ENCODE peak calls at places on chromosome 1, in seven cellular contexts. J is uterus, G is A673, Z is stomach, Q is MM.1S, V is left lung, H is OCI-LY7. P is an unnamed sample.

GRCh38 chr1:12153181-12153785 is 13.5 kb upstream of the TNFRSF1B start:
- DNase-seq in J (no peak), G (no peak), Z (peak), Q (no peak), V (peak), H (peak), P (peak)

GRCh38 chr1:240705584-240705983 is 93.6 kb upstream of the GREM2 start:
- DNase-seq in J (no peak), G (no peak), Z (no peak), Q (no peak), V (no peak), H (no peak), P (no peak)

GRCh38 chr1:235207202-235207565 is 46.1 kb upstream of the RBM34 start:
- DNase-seq in J (no peak), G (no peak), Z (no peak), Q (peak), V (no peak), H (no peak), P (no peak)

GRCh38 chr1:208276757-208277435 is 32.7 kb upstream of the PLXNA2 start:
- DNase-seq in J (no peak), G (no peak), Z (no peak), Q (no peak), V (no peak), H (no peak), P (no peak)

GRCh38 chr1:18246543-18246942 is 138.9 kb downstream of the IGSF21 start:
- DNase-seq in J (no peak), G (no peak), Z (no peak), Q (no peak), V (no peak), H (no peak), P (no peak)

GRCh38 chr1:100624886-100625430 is 87.0 kb downstream of the GPR88 start:
- DNase-seq in J (no peak), G (no peak), Z (no peak), Q (no peak), V (no peak), H (no peak), P (no peak)

GRCh38 chr1:106222415-106222814 is 834.1 kb upstream of the PRMT6 start:
- DNase-seq in J (no peak), G (peak), Z (no peak), Q (no peak), V (no peak), H (no peak), P (no peak)

GRCh38 chr1:84164567-84165021 is 20.5 kb downstream of the PRKACB start:
- DNase-seq in J (no peak), G (no peak), Z (no peak), Q (no peak), V (no peak), H (no peak), P (no peak)

GRCh38 chr1:229140018-229140417 is 130.9 kb upstream of the RAB4A start:
- DNase-seq in J (no peak), G (no peak), Z (no peak), Q (no peak), V (no peak), H (no peak), P (no peak)

GRCh38 chr1:7478797-7479499 is 292.1 kb upstream of the VAMP3 start:
- DNase-seq in J (peak), G (peak), Z (peak), Q (no peak), V (peak), H (no peak), P (peak)

GRCh38 chr1:91744973-91745648 is 140.8 kb downstream of the TGFBR3 start:
- DNase-seq in J (peak), G (no peak), Z (no peak), Q (no peak), V (no peak), H (no peak), P (no peak)

GRCh38 chr1:91746728-91747338 is 139.1 kb downstream of the TGFBR3 start:
- DNase-seq in J (no peak), G (no peak), Z (no peak), Q (no peak), V (no peak), H (no peak), P (no peak)

GRCh38 chr1:91747666-91748065 is 138.3 kb downstream of the TGFBR3 start:
- DNase-seq in J (no peak), G (no peak), Z (no peak), Q (no peak), V (no peak), H (no peak), P (no peak)

GRCh38 chr1:91742848-91743292 is 143.1 kb downstream of the TGFBR3 start:
- DNase-seq in J (peak), G (no peak), Z (no peak), Q (no peak), V (no peak), H (no peak), P (no peak)

DNA sequence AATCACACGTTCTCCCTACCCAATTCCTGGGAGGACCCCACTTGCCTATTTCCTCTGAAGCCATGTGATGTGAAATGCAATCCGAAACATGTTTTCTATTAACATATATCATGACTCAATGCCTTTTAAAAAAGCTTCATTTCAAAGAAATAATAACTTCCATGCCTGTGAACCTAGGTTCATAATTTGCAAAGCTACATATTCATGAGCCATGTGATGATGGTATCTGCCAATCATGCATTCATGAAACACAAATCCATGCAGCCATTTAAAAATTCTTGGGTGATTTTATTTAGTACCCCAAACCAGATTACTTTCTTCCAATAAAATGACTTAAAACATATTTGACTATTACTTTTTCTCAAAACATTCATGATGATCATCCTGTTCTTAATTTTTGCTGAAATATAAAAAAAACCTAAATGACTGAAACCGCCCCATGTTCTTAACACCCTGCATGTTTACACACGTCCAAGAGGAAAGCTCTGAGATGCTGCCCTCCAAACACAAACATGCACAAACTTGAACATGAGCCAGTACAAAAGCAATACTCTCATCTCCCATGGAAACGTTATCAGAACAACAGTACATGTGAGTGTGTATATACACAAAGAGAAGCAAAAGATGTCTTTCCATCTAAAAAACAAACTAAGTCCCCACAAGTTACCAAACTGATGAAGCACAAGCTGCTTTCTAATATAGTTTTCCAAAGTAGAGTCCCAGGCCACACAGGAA is 140.1 kb downstream of the TGFBR3 start:
- DNase-seq in J (no peak), G (no peak), Z (no peak), Q (no peak), V (no peak), H (no peak), P (no peak)
- H3K4me3 ChIP-seq in J (no peak), G (no peak), Z (no peak), Q (no peak), V (no peak), H (no peak), P (no peak)

GRCh38 chr1:6024376-6024775 is 21.3 kb upstream of the KCNAB2 start:
- DNase-seq in J (no peak), G (no peak), Z (no peak), Q (peak), V (no peak), H (peak), P (no peak)
- H3K27ac ChIP-seq in J (no peak), G (no peak), Z (no peak), Q (peak), V (no peak), H (no peak), P (no peak)

GRCh38 chr1:156948708-156949107 is 28.3 kb downstream of the LRRC71 start:
- DNase-seq in J (no peak), G (no peak), Z (no peak), Q (no peak), V (no peak), H (no peak), P (no peak)
- TF ChIP-seq CTCF in J (no peak), G (peak), Z (no peak), Q (peak), V (no peak), H (peak), P (peak)

GRCh38 chr1:41359211-41360073 is 1.8 kb upstream of the FOXO6 start:
- DNase-seq in J (peak), G (no peak), Z (peak), Q (no peak), V (peak), H (no peak), P (no peak)

GRCh38 chr1:41356752-41357151 is 4.5 kb upstream of the FOXO6 start:
- DNase-seq in J (peak), G (no peak), Z (no peak), Q (no peak), V (no peak), H (no peak), P (no peak)

GRCh38 chr1:41358152-41358937 is 2.9 kb upstream of the FOXO6 start:
- DNase-seq in J (peak), G (no peak), Z (no peak), Q (no peak), V (no peak), H (no peak), P (no peak)

GRCh38 chr1:41355761-41356160 is 5.5 kb upstream of the FOXO6 start:
- DNase-seq in J (no peak), G (no peak), Z (no peak), Q (no peak), V (no peak), H (no peak), P (no peak)

DNA sequence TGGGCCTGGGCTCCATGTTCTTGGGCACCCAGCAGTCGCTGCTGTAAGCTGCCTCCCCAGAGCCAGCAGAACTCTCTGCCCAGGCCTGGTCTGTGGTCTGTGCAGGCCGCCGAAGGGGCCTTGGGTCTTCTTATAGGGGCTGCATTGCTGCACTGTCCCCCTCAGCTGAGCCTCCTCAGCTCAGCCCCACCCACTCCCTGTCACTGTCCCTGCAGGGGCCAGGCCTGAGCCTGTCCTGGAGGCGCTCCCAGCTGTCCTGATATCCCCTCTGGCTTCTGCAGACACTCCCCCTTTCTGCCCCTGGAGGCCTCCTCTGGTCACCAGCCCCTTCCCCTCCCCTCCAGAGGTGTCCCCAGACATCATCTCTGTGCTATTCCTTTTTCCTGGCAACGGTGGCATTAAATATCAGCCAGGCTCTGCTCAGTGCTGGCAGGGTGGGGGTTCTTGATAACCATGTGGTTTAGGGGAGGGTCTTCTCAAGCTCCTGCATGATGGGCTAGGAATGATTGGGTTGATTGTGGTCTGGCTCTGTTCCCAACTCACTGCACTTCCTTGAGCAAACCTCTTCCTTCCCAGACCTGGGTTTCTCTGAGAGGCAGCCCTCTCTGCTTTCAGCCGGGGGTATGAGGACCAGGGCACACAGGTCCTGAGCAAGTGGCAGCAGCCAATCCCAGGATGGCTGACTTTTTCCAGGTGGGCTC is 3.6 kb upstream of the FOXO6 start:
- DNase-seq in J (peak), G (no peak), Z (no peak), Q (no peak), V (no peak), H (no peak), P (no peak)
- H3K4me3 ChIP-seq in J (no peak), G (no peak), Z (no peak), Q (no peak), V (no peak), H (no peak), P (no peak)

GRCh38 chr1:24186031-24186710 is 918 bp downstream of the IFNLR1 start:
- DNase-seq in J (no peak), G (no peak), Z (no peak), Q (no peak), V (no peak), H (no peak), P (no peak)
- H3K27ac ChIP-seq in J (peak), G (no peak), Z (peak), Q (peak), V (no peak), H (peak), P (no peak)

GRCh38 chr1:45554198-45554597 is 3.6 kb downstream of the AKR1A1 start:
- DNase-seq in J (no peak), G (no peak), Z (no peak), Q (no peak), V (no peak), H (no peak), P (no peak)
- TF ChIP-seq CTCF in J (no peak), G (no peak), Z (no peak), Q (no peak), V (no peak), H (no peak), P (no peak)

GRCh38 chr1:209595032-209595431 is 11.5 kb downstream of the CAMK1G start:
- DNase-seq in J (no peak), G (no peak), Z (no peak), Q (no peak), V (no peak), H (no peak), P (no peak)

GRCh38 chr1:209594440-209594839 is 10.9 kb downstream of the CAMK1G start:
- DNase-seq in J (no peak), G (no peak), Z (no peak), Q (no peak), V (no peak), H (no peak), P (no peak)

GRCh38 chr1:209595599-209595998 is 12.1 kb downstream of the CAMK1G start:
- DNase-seq in J (no peak), G (no peak), Z (no peak), Q (no peak), V (no peak), H (no peak), P (no peak)

GRCh38 chr1:209600541-209600940 is 17.0 kb downstream of the CAMK1G start:
- DNase-seq in J (no peak), G (no peak), Z (no peak), Q (no peak), V (no peak), H (no peak), P (no peak)

DNA sequence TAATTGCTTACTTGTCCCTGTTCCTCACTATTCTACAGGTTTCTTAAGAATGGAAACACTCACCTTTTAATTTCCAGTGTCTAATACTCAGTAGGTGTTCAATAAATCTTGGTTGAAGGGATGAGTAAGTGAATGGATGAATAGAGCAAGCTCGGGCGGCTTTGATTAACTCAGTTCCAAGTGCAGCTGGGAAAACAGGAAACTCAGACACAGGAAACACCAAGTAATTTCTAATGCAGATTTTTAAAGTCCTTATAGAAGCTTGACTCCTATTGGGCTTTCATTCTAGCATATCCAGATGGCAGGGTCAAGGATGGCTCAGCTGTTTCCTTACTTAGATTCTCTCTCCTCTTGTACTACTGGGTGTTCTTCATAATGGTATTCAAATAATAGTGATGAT is 14.0 kb downstream of the CAMK1G start:
- DNase-seq in J (no peak), G (peak), Z (no peak), Q (no peak), V (no peak), H (no peak), P (no peak)
- H3K4me3 ChIP-seq in J (no peak), G (no peak), Z (no peak), Q (no peak), V (no peak), H (no peak), P (no peak)

DNA sequence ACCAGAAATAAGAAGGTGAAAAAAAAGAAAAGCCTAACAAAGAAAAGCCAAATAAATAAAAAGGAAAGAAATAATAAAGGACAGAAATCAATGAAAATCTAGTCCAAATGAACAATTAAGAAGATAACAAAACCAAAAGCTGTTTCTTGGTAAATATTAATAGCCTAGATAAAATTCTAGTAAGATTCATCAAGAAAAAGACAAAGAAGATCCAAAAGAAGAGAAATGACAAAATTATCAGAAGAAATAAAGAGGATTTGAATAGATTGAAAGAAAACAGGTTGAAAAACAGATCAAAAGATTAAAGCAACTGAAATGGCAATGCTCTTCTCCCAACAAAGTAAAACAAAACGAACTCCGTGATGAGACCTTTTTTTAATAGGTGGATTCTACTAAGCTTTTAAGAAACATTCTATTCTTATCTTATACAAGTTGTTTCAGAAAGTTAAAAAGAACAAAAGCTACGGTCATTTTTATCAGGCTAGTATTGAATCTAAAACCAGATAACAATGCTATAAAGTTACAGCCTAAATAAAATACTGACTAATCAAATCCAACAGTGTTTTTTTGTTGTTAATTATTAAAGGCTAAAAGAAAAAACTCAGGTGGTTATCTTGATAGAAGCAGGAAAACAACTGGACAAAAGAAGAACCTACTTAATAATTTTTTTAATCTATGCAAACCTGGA is 50.9 kb downstream of the ENAH start:
- DNase-seq in J (no peak), G (no peak), Z (no peak), Q (no peak), V (no peak), H (no peak), P (no peak)
- H3K27ac ChIP-seq in J (peak), G (peak), Z (no peak), Q (no peak), V (no peak), H (no peak), P (no peak)

GRCh38 chr1:27980216-27980820 is 20.5 kb downstream of the XKR8 start:
- DNase-seq in J (no peak), G (no peak), Z (no peak), Q (no peak), V (no peak), H (no peak), P (no peak)

GRCh38 chr1:27981146-27981545 is 21.4 kb downstream of the XKR8 start:
- DNase-seq in J (no peak), G (peak), Z (no peak), Q (no peak), V (no peak), H (no peak), P (no peak)

GRCh38 chr1:27979151-27979858 is 19.5 kb downstream of the XKR8 start:
- DNase-seq in J (no peak), G (peak), Z (no peak), Q (peak), V (no peak), H (peak), P (peak)

GRCh38 chr1:27973771-27974452 is 14.1 kb downstream of the XKR8 start:
- DNase-seq in J (no peak), G (no peak), Z (no peak), Q (no peak), V (no peak), H (no peak), P (no peak)

GRCh38 chr1:27979859-27980201 is 20.1 kb downstream of the XKR8 start:
- DNase-seq in J (no peak), G (no peak), Z (no peak), Q (no peak), V (no peak), H (no peak), P (no peak)
- TF ChIP-seq CTCF in J (no peak), G (no peak), Z (no peak), Q (no peak), V (no peak), H (peak), P (no peak)

GRCh38 chr1:55039342-55040082 is at the start of gene PCSK9:
- DNase-seq in J (no peak), G (peak), Z (no peak), Q (no peak), V (peak), H (no peak), P (no peak)
- H3K4me3 ChIP-seq in J (no peak), G (peak), Z (peak), Q (no peak), V (peak), H (no peak), P (peak)